ENCODE peak calls at places on chromosomes 4 and X, in four cellular contexts. Z is GM04503, S is AG04449, R is H9. J is an unnamed sample.

GRCh38 chrX:119234931-119235555 is 1.0 kb upstream of the PGRMC1 start:
- DNase-seq in Z (no peak), S (no peak), R (peak), J (no peak)

GRCh38 chrX:42151808-42152207 is 228.5 kb upstream of the CASK start:
- DNase-seq in Z (no peak), S (no peak), R (no peak), J (no peak)

GRCh38 chr4:2767705-2768074 is 11.6 kb upstream of the TNIP2 start:
- DNase-seq in Z (no peak), S (no peak), R (no peak), J (no peak)

GRCh38 chrX:17442898-17443297 is 67.9 kb downstream of the NHS start:
- DNase-seq in Z (no peak), S (no peak), R (no peak), J (no peak)

GRCh38 chr4:122980860-122981259 is 58.5 kb upstream of the NUDT6 start:
- DNase-seq in Z (no peak), S (no peak), R (no peak), J (no peak)

GRCh38 chrX:119292445-119292844 is 56.4 kb downstream of the PGRMC1 start:
- DNase-seq in Z (no peak), S (no peak), R (no peak), J (no peak)

GRCh38 chr4:84499065-84499982 is at the start of gene NKX6-1:
- DNase-seq in Z (peak), S (no peak), R (peak), J (no peak)

GRCh38 chr4:10889819-10890218 is 205.3 kb upstream of the CLNK start:
- DNase-seq in Z (no peak), S (no peak), R (no peak), J (no peak)

GRCh38 chrX:69229436-69229835 is 64.2 kb upstream of the PJA1 start:
- DNase-seq in Z (peak), S (peak), R (no peak), J (no peak)

GRCh38 chrX:141894733-141895132 is 9.0 kb upstream of the MAGEC1 start:
- DNase-seq in Z (no peak), S (no peak), R (no peak), J (no peak)

GRCh38 chr4:7189475-7190277 is 2.7 kb upstream of the SORCS2 start:
- DNase-seq in Z (no peak), S (no peak), R (peak), J (no peak)

GRCh38 chrX:49247916-49248811 is 12.9 kb downstream of the CCDC22 start:
- DNase-seq in Z (no peak), S (no peak), R (no peak), J (no peak)

GRCh38 chrX:144637731-144638130 is 609.6 kb upstream of the SPANXN1 start:
- DNase-seq in Z (no peak), S (no peak), R (no peak), J (no peak)

GRCh38 chrX:103254171-103254824 is 657 bp downstream of the TCEAL8 start:
- DNase-seq in Z (no peak), S (no peak), R (peak), J (peak)